ENCODE peak calls at places on chromosome 15, in nine cellular contexts. A, Z, W, B, Y, L, M, U and S are unnamed samples.

GRCh38 chr15:44584162-44584749 is 47.3 kb downstream of the EIF3J start:
- DNase-seq in B (peak), Z (peak), W (no peak), L (peak), A (no peak), U (no peak), Y (no peak), M (no peak), S (no peak)

GRCh38 chr15:81336568-81336967 is 12.6 kb upstream of the STARD5 start:
- DNase-seq in Y (no peak), W (peak), A (peak), Z (peak), M (no peak), L (no peak), U (no peak), B (peak), S (no peak)

GRCh38 chr15:98777426-98777825 is 129.1 kb downstream of the IGF1R start:
- DNase-seq in Y (no peak), B (no peak), W (no peak), U (no peak), Z (no peak), M (no peak), L (no peak), A (no peak), S (no peak)

GRCh38 chr15:100438570-100438969 is 90.2 kb downstream of the CERS3 start:
- DNase-seq in Y (peak), W (peak), M (peak), Z (peak), U (peak), B (peak), L (peak), A (peak), S (peak)

GRCh38 chr15:83843511-83843910 is 189.6 kb downstream of the ADAMTSL3 start:
- DNase-seq in Z (peak), W (no peak), U (no peak), A (no peak), L (no peak), B (no peak), Y (peak), M (peak), S (no peak)

GRCh38 chr15:29822100-29822684 is at the start of gene TJP1:
- DNase-seq in L (peak), B (no peak), Y (peak), W (peak), A (peak), Z (peak), U (peak), M (peak), S (no peak)

GRCh38 chr15:65832549-65833364 is 36.5 kb upstream of the RAB11A start:
- DNase-seq in M (peak), Z (peak), A (peak), Y (peak), W (peak), U (peak), B (peak), L (peak), S (peak)

GRCh38 chr15:64349375-64349774 is 6.6 kb downstream of the CSNK1G1 start:
- DNase-seq in Z (no peak), B (no peak), L (no peak), Y (no peak), A (no peak), W (no peak), U (no peak), M (no peak), S (no peak)

GRCh38 chr15:68676011-68676605 is 97.3 kb downstream of the CORO2B start:
- DNase-seq in Z (no peak), W (no peak), M (peak), A (no peak), U (no peak), L (no peak), B (no peak), Y (no peak), S (no peak)

GRCh38 chr15:76064375-76064774 is 4.6 kb downstream of the TMEM266 start:
- DNase-seq in L (no peak), A (no peak), M (no peak), W (no peak), Y (no peak), B (no peak), U (no peak), Z (no peak), S (no peak)

GRCh38 chr15:34717729-34718128 is 37.1 kb downstream of the GJD2 start:
- DNase-seq in L (no peak), U (no peak), M (no peak), Y (no peak), Z (no peak), W (no peak), A (no peak), B (no peak), S (no peak)

GRCh38 chr15:92011611-92012367 is 158.3 kb downstream of the SLCO3A1 start:
- DNase-seq in Z (peak), A (no peak), W (no peak), L (no peak), Y (peak), U (no peak), B (no peak), M (peak), S (peak)

GRCh38 chr15:84112025-84112424 is 123.5 kb upstream of the GOLGA6L4 start:
- DNase-seq in B (no peak), W (no peak), L (no peak), M (no peak), U (no peak), Y (no peak), A (no peak), Z (peak), S (no peak)

GRCh38 chr15:50546566-50546965 is at the start of gene USP50:
- DNase-seq in Z (no peak), A (no peak), B (no peak), L (no peak), U (no peak), Y (no peak), W (no peak), M (no peak), S (no peak)

GRCh38 chr15:45715528-45715927 is 80.7 kb downstream of the SQOR start:
- DNase-seq in W (no peak), L (no peak), M (no peak), A (no peak), Y (no peak), U (no peak), Z (peak), B (no peak), S (no peak)

GRCh38 chr15:31551323-31551722 is 224.7 kb downstream of the KLF13 start:
- DNase-seq in M (no peak), Y (no peak), L (no peak), Z (no peak), B (no peak), U (no peak), A (peak), W (no peak), S (no peak)

GRCh38 chr15:64050281-64051092 is 4.2 kb upstream of the DAPK2 start:
- DNase-seq in M (no peak), Z (no peak), W (no peak), A (no peak), B (no peak), U (no peak), Y (no peak), L (no peak), S (no peak)

GRCh38 chr15:98727115-98728040 is 79.0 kb downstream of the IGF1R start:
- DNase-seq in W (peak), Y (peak), B (no peak), M (peak), L (peak), Z (peak), U (peak), A (no peak), S (peak)

GRCh38 chr15:39363761-39364586 is 216.9 kb upstream of the THBS1 start:
- DNase-seq in B (no peak), U (no peak), W (peak), L (no peak), A (no peak), Z (peak), Y (no peak), M (no peak), S (no peak)

GRCh38 chr15:33138000-33138399 is 56.5 kb downstream of the FMN1 start:
- DNase-seq in U (no peak), Y (no peak), M (no peak), L (no peak), B (no peak), W (no peak), Z (no peak), A (no peak), S (no peak)

GRCh38 chr15:68542771-68543544 is 35.8 kb upstream of the CORO2B start:
- DNase-seq in M (no peak), L (no peak), W (peak), B (no peak), U (no peak), A (no peak), Z (peak), Y (no peak), S (no peak)

GRCh38 chr15:83324799-83325198 is 40.3 kb upstream of the BNC1 start:
- DNase-seq in W (no peak), Z (no peak), B (no peak), A (no peak), M (no peak), Y (no peak), L (no peak), U (no peak), S (no peak)

GRCh38 chr15:26873846-26874245 is 7.0 kb downstream of the GABRA5 start:
- DNase-seq in W (no peak), Y (no peak), M (no peak), U (no peak), B (no peak), A (peak), Z (no peak), L (no peak), S (no peak)

GRCh38 chr15:50100484-50100883 is 18.5 kb downstream of the ATP8B4 start:
- DNase-seq in L (no peak), M (no peak), A (no peak), Z (no peak), B (no peak), W (no peak), Y (no peak), U (no peak), S (no peak)

GRCh38 chr15:63288778-63289378 is 11.5 kb downstream of the APH1B start:
- DNase-seq in Z (peak), L (peak), U (no peak), W (no peak), A (no peak), M (no peak), B (no peak), Y (no peak), S (no peak)

GRCh38 chr15:31344824-31345605 is 18.4 kb downstream of the KLF13 start:
- DNase-seq in L (no peak), Y (peak), Z (no peak), B (no peak), A (no peak), W (no peak), M (no peak), U (no peak), S (no peak)

GRCh38 chr15:101126618-101127502 is 125.0 kb downstream of the CHSY1 start:
- DNase-seq in Z (peak), Y (no peak), W (peak), U (no peak), L (no peak), M (peak), A (no peak), B (peak), S (no peak)

GRCh38 chr15:96322401-96323249 is 7.9 kb upstream of the NR2F2 start:
- DNase-seq in A (no peak), W (peak), Y (peak), Z (peak), B (no peak), U (peak), M (peak), L (no peak), S (no peak)

GRCh38 chr15:41852736-41853135 is 14.1 kb downstream of the PLA2G4B start:
- DNase-seq in Y (no peak), B (no peak), U (no peak), L (no peak), M (no peak), W (no peak), A (no peak), Z (no peak), S (no peak)

GRCh38 chr15:64902863-64903262 is 8.8 kb upstream of the ANKDD1A start:
- DNase-seq in A (no peak), B (no peak), M (no peak), Y (no peak), W (no peak), L (no peak), U (no peak), Z (no peak), S (no peak)

GRCh38 chr15:64430000-64430735 is 30.2 kb upstream of the ZNF609 start:
- DNase-seq in L (peak), Z (no peak), A (no peak), M (no peak), B (peak), W (peak), Y (no peak), U (no peak), S (peak)

GRCh38 chr15:29936353-29937049 is 114.2 kb upstream of the TJP1 start:
- DNase-seq in W (no peak), U (no peak), A (no peak), M (no peak), B (no peak), L (no peak), Z (peak), Y (no peak), S (no peak)

GRCh38 chr15:32029862-32030781 is at the start of gene CHRNA7:
- DNase-seq in Y (peak), A (peak), Z (peak), B (no peak), M (no peak), U (no peak), L (peak), W (peak), S (no peak)

GRCh38 chr15:90929709-90930019 is 2.7 kb downstream of the HDDC3 start:
- DNase-seq in W (no peak), B (no peak), Y (no peak), U (no peak), L (no peak), A (no peak), Z (no peak), M (no peak), S (no peak)
- H3K27ac ChIP-seq in W (peak), B (peak), Y (peak), U (peak), L (no peak), A (peak), Z (peak), M (no peak), S (peak)

GRCh38 chr15:51756482-51756881 is 5.1 kb downstream of the TMOD2 start:
- DNase-seq in B (no peak), M (no peak), L (no peak), U (no peak), A (no peak), Z (no peak), Y (no peak), W (no peak), S (no peak)
- H3K27ac ChIP-seq in B (no peak), M (no peak), L (no peak), U (peak), A (no peak), Z (no peak), Y (no peak), W (no peak), S (no peak)

GRCh38 chr15:59017459-59017858 is 30.0 kb downstream of the RNF111 start:
- DNase-seq in L (no peak), Y (no peak), W (no peak), M (no peak), B (no peak), A (no peak), Z (no peak), U (no peak), S (no peak)
- H3K27ac ChIP-seq in L (no peak), Y (no peak), W (no peak), M (no peak), B (no peak), A (no peak), Z (no peak), U (no peak), S (no peak)

GRCh38 chr15:71364117-71364584 is 248.9 kb downstream of the THSD4 start:
- DNase-seq in Z (no peak), Y (no peak), A (no peak), M (no peak), B (no peak), L (no peak), U (no peak), W (no peak), S (peak)
- H3K27ac ChIP-seq in Z (no peak), Y (no peak), A (no peak), M (no peak), B (no peak), L (no peak), U (no peak), W (no peak), S (peak)

GRCh38 chr15:78055923-78056713 is 21.4 kb downstream of the TBC1D2B start:
- DNase-seq in U (no peak), M (no peak), Z (peak), W (no peak), A (no peak), Y (no peak), B (no peak), L (no peak), S (no peak)

GRCh38 chr15:78056714-78057269 is 20.7 kb downstream of the TBC1D2B start:
- DNase-seq in Y (no peak), W (no peak), L (no peak), Z (peak), U (no peak), B (no peak), A (peak), M (no peak), S (no peak)

GRCh38 chr15:78058401-78058935 is 19.0 kb downstream of the TBC1D2B start:
- DNase-seq in W (no peak), A (no peak), U (no peak), L (no peak), Z (no peak), Y (no peak), M (no peak), B (no peak), S (no peak)

GRCh38 chr15:78059110-78059839 is 18.2 kb downstream of the TBC1D2B start:
- DNase-seq in M (no peak), B (no peak), L (no peak), Z (peak), W (no peak), U (no peak), Y (no peak), A (no peak), S (no peak)

DNA sequence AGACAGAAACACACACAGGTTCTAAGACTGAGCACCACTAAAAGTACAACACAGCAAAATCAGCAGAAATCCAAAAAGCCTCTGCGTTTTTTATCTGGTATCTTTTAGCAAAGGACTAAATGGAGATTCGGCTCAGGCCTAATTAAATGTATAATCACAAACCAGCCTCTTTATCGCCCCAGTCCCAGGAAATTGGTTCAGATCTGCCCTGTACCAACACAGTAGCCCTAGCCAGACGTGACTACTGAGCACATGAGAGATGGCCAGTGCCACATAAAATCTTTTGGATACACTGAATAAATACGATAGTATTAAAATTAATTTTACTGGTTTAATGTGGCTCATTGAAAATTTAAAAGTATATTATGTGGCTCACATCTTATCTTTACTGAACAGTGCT is 19.7 kb downstream of the TBC1D2B start:
- DNase-seq in Z (no peak), B (no peak), L (no peak), U (no peak), A (no peak), W (no peak), M (no peak), Y (no peak), S (no peak)
- H3K27ac ChIP-seq in Z (no peak), B (no peak), L (no peak), U (peak), A (peak), W (peak), M (no peak), Y (peak), S (peak)

GRCh38 chr15:86384191-86384590 is 304.5 kb downstream of the AGBL1 start:
- DNase-seq in Z (no peak), A (peak), W (no peak), B (no peak), U (no peak), M (no peak), Y (no peak), L (no peak), S (no peak)
- H3K27ac ChIP-seq in Z (no peak), A (no peak), W (no peak), B (no peak), U (no peak), M (no peak), Y (no peak), L (no peak), S (no peak)